ENCODE peak calls at places on chromosomes 7 and 10, in five cellular contexts. Y is lower lobe of right lung, V is body of pancreas, O is uterus, F is fibroblast of lung. Q is an unnamed sample.
A peak's percentile ranks its signal among the peaks of the same experiment; 100 is the strongest.

GRCh38 chr7:12066561-12066960 is 144.5 kb upstream of the TMEM106B start:
- DNase-seq in V (no peak), O (no peak), Y (no peak), F (no peak), Q (no peak)

GRCh38 chr7:67564978-67565377 is 568.3 kb downstream of the TYW1 start:
- DNase-seq in V (peak; percentile 3), O (no peak), F (no peak), Y (no peak), Q (no peak)

GRCh38 chr7:27606270-27607209 is 56.1 kb downstream of the HIBADH start:
- DNase-seq in Y (no peak), V (no peak), F (peak; percentile 39), O (no peak), Q (no peak)

GRCh38 chr7:22319424-22320403 is 37.2 kb downstream of the RAPGEF5 start:
- DNase-seq in F (no peak), O (no peak), V (no peak), Y (no peak), Q (no peak)

GRCh38 chr10:83539528-83540308 is 599.6 kb upstream of the GHITM start:
- DNase-seq in Y (no peak), V (peak; percentile 44), O (peak; percentile 13), F (no peak), Q (no peak)

GRCh38 chr7:77569514-77570232 is 32.6 kb downstream of the PTPN12 start:
- DNase-seq in F (no peak), Y (no peak), O (no peak), V (no peak), Q (no peak)

GRCh38 chr10:934746-935406 is 3.4 kb upstream of the LARP4B start:
- DNase-seq in Y (no peak), O (no peak), V (no peak), F (no peak), Q (peak; percentile 38)

GRCh38 chr7:148264933-148265557 is 325.5 kb upstream of the C7orf33 start:
- DNase-seq in O (no peak), Y (no peak), V (peak; percentile 19), F (peak; percentile 47), Q (no peak)

GRCh38 chr7:47782022-47782421 is 166.2 kb downstream of the PKD1L1 start:
- DNase-seq in V (no peak), O (no peak), Y (no peak), F (peak; percentile 44), Q (no peak)

GRCh38 chr7:43552122-43552521 is 30.8 kb upstream of the STK17A start:
- DNase-seq in Y (no peak), V (no peak), F (no peak), O (no peak), Q (no peak)

GRCh38 chr7:13908667-13909382 is 80.6 kb downstream of the ETV1 start:
- DNase-seq in Y (no peak), F (peak; percentile 12), O (no peak), V (no peak), Q (no peak)

GRCh38 chr10:23150610-23151009 is 41.5 kb upstream of the PTF1A start:
- DNase-seq in O (no peak), V (no peak), Y (no peak), F (no peak), Q (no peak)

GRCh38 chr10:85607296-85607695 is 759.3 kb downstream of the GRID1 start:
- DNase-seq in Y (no peak), O (no peak), F (no peak), V (no peak), Q (peak; percentile 57)

GRCh38 chr7:117600912-117601311 is 121.1 kb downstream of the CFTR start:
- DNase-seq in O (no peak), F (no peak), V (no peak), Y (no peak), Q (no peak)

GRCh38 chr10:79313911-79314439 is 33.3 kb upstream of the PPIF start:
- DNase-seq in F (no peak), Y (peak; percentile 46), O (peak; percentile 23), V (no peak), Q (no peak)

GRCh38 chr10:15857001-15857608 is 3.2 kb downstream of the MINDY3 start:
- DNase-seq in Y (no peak), O (no peak), V (no peak), F (no peak), Q (no peak)

GRCh38 chr10:79445217-79445707 is at the start of gene ZCCHC24:
- DNase-seq in Y (peak; percentile 77), F (no peak), O (no peak), V (peak; percentile 72), Q (no peak)

GRCh38 chr10:116694927-116695268 is 47.5 kb downstream of the HSPA12A start:
- DNase-seq in O (no peak), Y (no peak), F (no peak), V (no peak), Q (no peak)

GRCh38 chr7:107387077-107387476 is 82.8 kb upstream of the GPR22 start:
- DNase-seq in Y (no peak), V (no peak), O (peak; percentile 36), F (peak; percentile 40), Q (no peak)

GRCh38 chr7:151793531-151793935 is 83.4 kb downstream of the PRKAG2 start:
- DNase-seq in F (no peak), V (peak; percentile 70), Y (peak; percentile 87), O (no peak), Q (peak; percentile 88)

GRCh38 chr10:71748671-71749191 is 24.6 kb downstream of the VSIR start:
- DNase-seq in V (peak; percentile 81), Y (peak; percentile 86), O (peak; percentile 55), F (no peak), Q (no peak)

GRCh38 chr7:35384761-35385700 is 131.1 kb upstream of the TBX20 start:
- DNase-seq in O (no peak), F (no peak), V (no peak), Y (no peak), Q (no peak)

GRCh38 chr7:35380739-35381224 is 126.9 kb upstream of the TBX20 start:
- DNase-seq in F (no peak), Y (peak; percentile 60), O (no peak), V (peak; percentile 6), Q (no peak)

GRCh38 chr7:35375516-35375915 is 121.6 kb upstream of the TBX20 start:
- DNase-seq in F (no peak), V (no peak), Y (no peak), O (no peak), Q (no peak)

GRCh38 chr7:35374858-35375257 is 121.0 kb upstream of the TBX20 start:
- DNase-seq in F (no peak), Y (no peak), O (no peak), V (no peak), Q (no peak)

GRCh38 chr7:35379481-35379880 is 125.6 kb upstream of the TBX20 start:
- DNase-seq in V (peak; percentile 8), O (no peak), Y (no peak), F (no peak), Q (no peak)
- H3K27me3 ChIP-seq in V (no peaks in the 10 kb centered on the region), O (no peaks in the 10 kb centered on the region), Y (no peaks in the 10 kb centered on the region), F (no peaks in the 10 kb centered on the region), Q (peaks cover 3% of the 10 kb centered on the region)

GRCh38 chr10:30456262-30456661 is 22.3 kb downstream of the MAP3K8 start:
- DNase-seq in O (no peak), V (peak; percentile 22), F (no peak), Y (no peak), Q (no peak)
- H3K4me1 ChIP-seq in O (peaks cover 10% of the 10 kb centered on the region), V (no peaks in the 10 kb centered on the region), F (peaks cover 21% of the 10 kb centered on the region), Y (peaks cover 61% of the 10 kb centered on the region), Q (peaks cover 43% of the 10 kb centered on the region)

GRCh38 chr7:128937647-128938523 is at the start of gene IRF5:
- DNase-seq in O (no peak), V (peak; percentile 82), F (no peak), Y (peak; percentile 88), Q (no peak)
- H3K27me3 ChIP-seq in O (no peaks in the 10 kb centered on the region), V (no peaks in the 10 kb centered on the region), F (peaks cover 36% of the 10 kb centered on the region), Y (peaks cover 33% of the 10 kb centered on the region), Q (peaks cover 16% of the 10 kb centered on the region)

GRCh38 chr10:132590094-132590751 is 52.6 kb downstream of the INPP5A start:
- DNase-seq in O (no peak), Y (no peak), F (no peak), V (no peak), Q (no peak)

GRCh38 chr10:132590752-132591121 is 53.1 kb downstream of the INPP5A start:
- DNase-seq in Y (no peak), F (no peak), O (no peak), V (no peak), Q (no peak)

GRCh38 chr10:132592790-132593788 is 55.5 kb downstream of the INPP5A start:
- DNase-seq in F (no peak), O (no peak), V (no peak), Y (no peak), Q (no peak)

GRCh38 chr10:132589681-132590080 is 52.1 kb downstream of the INPP5A start:
- DNase-seq in Y (no peak), V (no peak), O (no peak), F (no peak), Q (no peak)

DNA sequence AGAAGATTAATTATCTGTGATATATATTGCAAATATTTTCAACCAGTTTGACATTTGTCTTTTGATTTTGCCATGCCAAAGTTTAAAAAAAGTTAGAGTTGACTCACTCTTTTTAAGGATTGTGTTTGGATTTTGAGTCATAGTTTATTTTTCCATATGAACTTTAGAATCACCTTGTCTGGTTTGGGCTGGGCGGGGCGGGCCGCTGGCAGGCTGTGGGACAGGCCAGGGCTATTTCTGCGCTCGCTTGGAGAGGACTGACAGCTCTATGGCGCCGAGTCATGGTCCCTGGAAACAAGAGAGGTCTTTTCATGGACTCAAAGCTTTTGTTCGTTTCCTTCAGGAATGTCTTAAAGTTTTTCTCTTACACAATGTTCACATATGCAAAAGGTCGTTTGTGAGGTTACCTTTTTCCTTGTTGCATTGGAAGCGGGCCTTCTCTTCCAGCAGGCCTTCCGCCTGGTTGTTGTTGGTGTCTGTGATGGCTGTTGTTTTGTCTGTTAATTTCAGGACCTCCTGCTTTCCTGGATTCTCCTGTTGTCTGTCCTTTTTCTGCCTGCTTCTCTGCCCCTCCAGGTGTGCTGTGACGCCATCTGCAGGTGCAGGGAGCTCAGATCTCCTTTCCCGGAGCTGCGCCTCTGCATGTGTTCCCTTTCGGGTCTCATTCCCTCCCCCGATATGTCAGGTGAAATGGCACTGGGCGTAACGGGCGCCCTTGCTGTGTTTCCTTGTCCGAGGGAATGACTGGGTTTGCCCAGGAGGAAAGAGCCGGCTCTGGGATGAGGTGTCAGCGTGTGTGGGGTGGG is 53.8 kb downstream of the INPP5A start:
- DNase-seq in O (no peak), F (peak; percentile 70), V (peak; percentile 83), Y (no peak), Q (no peak)
- H3K4me1 ChIP-seq in O (peaks cover 4% of the 10 kb centered on the region), F (peaks cover 1% of the 10 kb centered on the region), V (peaks cover 35% of the 10 kb centered on the region), Y (peaks cover 90% of the 10 kb centered on the region), Q (peaks cover 37% of the 10 kb centered on the region)